ENCODE peak calls at places on chromosomes 12 and 14, in six cellular contexts. Z is CD8-positive, alpha-beta T cell; B is endodermal cell; P is left ventricle myocardium inferior; H is A549; A is K562. M is an unnamed sample.

GRCh38 chr12:793037-793436 is 40.7 kb downstream of the WNK1 start:
- DNase-seq in Z (no peak), B (no peak), P (no peak), H (no peak), A (no peak), M (no peak)

GRCh38 chr12:120830052-120830940 is 73.9 kb downstream of the SPPL3 start:
- DNase-seq in Z (no peak), B (no peak), P (no peak), H (peak), A (no peak), M (no peak)

GRCh38 chr12:54526800-54527630 is 22.4 kb upstream of the PDE1B start:
- DNase-seq in Z (peak), B (peak), P (peak), H (peak), A (peak), M (no peak)

GRCh38 chr14:91872517-91873470 is 5.5 kb upstream of the TC2N start:
- DNase-seq in Z (peak), B (peak), P (peak), H (peak), A (no peak), M (peak)

GRCh38 chr14:36214476-36215216 is 38.1 kb upstream of the PTCSC3 start:
- DNase-seq in Z (no peak), B (no peak), P (no peak), H (no peak), A (no peak), M (no peak)

GRCh38 chr12:109394891-109395290 is 47.2 kb downstream of the MYO1H start:
- DNase-seq in Z (no peak), B (no peak), P (no peak), H (no peak), A (no peak), M (no peak)

GRCh38 chr12:65740873-65741600 is 83.2 kb upstream of the HMGA2 start:
- DNase-seq in Z (peak), B (peak), P (peak), H (peak), A (peak), M (peak)

GRCh38 chr12:30880061-30880460 is 46.5 kb upstream of the TSPAN11 start:
- DNase-seq in Z (no peak), B (no peak), P (no peak), H (no peak), A (no peak), M (no peak)

GRCh38 chr12:91582799-91583198 is 400.2 kb upstream of the DCN start:
- DNase-seq in Z (no peak), B (no peak), P (no peak), H (no peak), A (no peak), M (no peak)

GRCh38 chr14:73242274-73242960 is 5.1 kb downstream of the PAPLN start:
- DNase-seq in Z (no peak), B (no peak), P (no peak), H (no peak), A (no peak), M (no peak)

GRCh38 chr12:83027021-83027723 is 340.5 kb downstream of the TMTC2 start:
- DNase-seq in Z (no peak), B (no peak), P (no peak), H (no peak), A (no peak), M (no peak)

GRCh38 chr12:117724545-117724944 is 244.2 kb downstream of the KSR2 start:
- DNase-seq in Z (no peak), B (peak), P (no peak), H (no peak), A (no peak), M (no peak)

GRCh38 chr12:67772276-67773169 is 124.0 kb downstream of the DYRK2 start:
- DNase-seq in Z (no peak), B (peak), P (no peak), H (peak), A (no peak), M (no peak)

GRCh38 chr14:72745546-72745945 is 148.4 kb downstream of the DPF3 start:
- DNase-seq in Z (no peak), B (no peak), P (no peak), H (no peak), A (no peak), M (no peak)

GRCh38 chr14:85533821-85534271 is 3.9 kb downstream of the FLRT2 start:
- DNase-seq in Z (no peak), B (peak), P (no peak), H (no peak), A (no peak), M (peak)

GRCh38 chr14:76720382-76720813 is 40.9 kb upstream of the VASH1 start:
- DNase-seq in Z (no peak), B (peak), P (peak), H (no peak), A (peak), M (peak)

GRCh38 chr12:124651508-124652273 is 84.3 kb upstream of the NCOR2 start:
- DNase-seq in Z (no peak), B (no peak), P (no peak), H (no peak), A (peak), M (no peak)

GRCh38 chr12:13124661-13125505 is 21.4 kb upstream of the GSG1 start:
- DNase-seq in Z (no peak), B (no peak), P (no peak), H (peak), A (no peak), M (no peak)

GRCh38 chr14:88804477-88804876 is 11.7 kb upstream of the EML5 start:
- DNase-seq in Z (no peak), B (no peak), P (no peak), H (no peak), A (no peak), M (no peak)

GRCh38 chr12:15005064-15005463 is 32.2 kb downstream of the PDE6H start:
- DNase-seq in Z (no peak), B (no peak), P (no peak), H (no peak), A (no peak), M (no peak)

GRCh38 chr12:117441751-117442150 is 80.3 kb upstream of the NOS1 start:
- DNase-seq in Z (no peak), B (peak), P (peak), H (peak), A (no peak), M (peak)

GRCh38 chr12:28144059-28144458 is 46.2 kb upstream of the CCDC91 start:
- DNase-seq in Z (no peak), B (no peak), P (no peak), H (no peak), A (no peak), M (no peak)

GRCh38 chr12:93568091-93568490 is 4.4 kb upstream of the SOCS2 start:
- DNase-seq in Z (no peak), B (no peak), P (no peak), H (no peak), A (no peak), M (no peak)

GRCh38 chr12:23380419-23381100 is 568.9 kb downstream of the SOX5 start:
- DNase-seq in Z (no peak), B (no peak), P (no peak), H (no peak), A (no peak), M (no peak)

GRCh38 chr14:29521526-29522137 is 406.0 kb downstream of the PRKD1 start:
- DNase-seq in Z (no peak), B (peak), P (no peak), H (no peak), A (no peak), M (no peak)

GRCh38 chr12:82855872-82856271 is 169.2 kb downstream of the TMTC2 start:
- DNase-seq in Z (no peak), B (no peak), P (no peak), H (no peak), A (no peak), M (no peak)

GRCh38 chr14:72892879-72893635 is 844 bp downstream of the DPF3 start:
- DNase-seq in Z (no peak), B (peak), P (peak), H (no peak), A (peak), M (no peak)

GRCh38 chr12:54378791-54379400 is 5.6 kb downstream of the ZNF385A start:
- DNase-seq in Z (no peak), B (peak), P (peak), H (no peak), A (peak), M (no peak)

GRCh38 chr14:20559461-20559904 is 1.4 kb downstream of the RNASE9 start:
- DNase-seq in Z (no peak), B (no peak), P (no peak), H (no peak), A (no peak), M (no peak)

GRCh38 chr14:68501171-68501570 is 291.7 kb downstream of the ZFP36L1 start:
- DNase-seq in Z (no peak), B (no peak), P (no peak), H (no peak), A (no peak), M (no peak)

GRCh38 chr12:101598483-101598882 is 3.7 kb downstream of the MYBPC1 start:
- DNase-seq in Z (no peak), B (no peak), P (no peak), H (no peak), A (no peak), M (no peak)
- H3K27ac ChIP-seq in Z (no peak), B (no peak), P (no peak), H (no peak), A (no peak), M (no peak)

DNA sequence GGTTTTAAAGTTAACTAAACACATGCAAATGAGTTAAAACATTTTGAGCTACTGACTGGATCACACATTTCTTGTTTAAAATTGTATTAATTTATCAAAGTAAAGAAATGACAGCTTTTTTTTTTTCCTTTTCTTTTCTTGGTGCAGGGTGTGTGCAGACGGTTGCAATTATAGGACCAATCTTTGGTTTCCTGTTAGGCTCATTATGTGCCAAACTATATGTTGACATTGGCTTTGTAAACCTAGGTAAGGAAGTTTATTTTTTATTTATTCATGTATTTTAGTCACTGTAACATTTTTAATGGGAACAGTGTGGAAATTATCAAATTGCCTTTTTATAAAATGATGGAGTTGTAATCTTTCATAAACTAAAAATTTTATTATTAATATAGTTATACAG is 21.9 kb downstream of the SLCO1C1 start:
- DNase-seq in Z (no peak), B (no peak), P (no peak), H (no peak), A (no peak), M (no peak)
- TF ChIP-seq CTCF in Z (no peak), B (no peak), P (no peak), H (no peak), A (no peak), M (no peak)

DNA sequence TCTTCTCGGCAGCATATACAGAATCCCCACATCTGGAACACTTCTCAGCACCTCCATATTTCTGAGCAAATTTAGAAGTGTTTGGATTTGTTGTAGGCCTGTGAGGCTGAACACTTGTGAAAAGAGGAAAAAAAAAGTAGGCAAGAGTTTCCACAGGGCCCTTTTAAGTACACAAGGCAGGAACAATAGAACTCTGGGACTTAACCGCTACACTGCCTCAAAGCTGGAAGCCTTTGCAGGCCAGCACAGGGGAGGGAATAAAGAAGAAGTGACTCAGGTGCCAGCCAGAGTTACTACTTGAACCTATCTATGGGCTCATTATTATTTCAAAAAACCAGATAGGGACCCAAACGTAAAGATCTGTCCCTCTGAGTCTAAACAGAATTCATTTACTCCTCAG is 18.5 kb downstream of the CSRP2 start:
- DNase-seq in Z (no peak), B (no peak), P (no peak), H (no peak), A (no peak), M (no peak)
- H3K27ac ChIP-seq in Z (no peak), B (peak), P (no peak), H (no peak), A (no peak), M (no peak)

GRCh38 chr14:95696741-95697140 is 10.5 kb downstream of the TCL1B start:
- DNase-seq in Z (no peak), B (no peak), P (no peak), H (no peak), A (no peak), M (no peak)
- TF ChIP-seq CTCF in Z (no peak), B (no peak), P (no peak), H (no peak), A (no peak), M (no peak)